ENCODE peak calls at places on chromosomes 16 and 17, in eight cellular contexts. N, X, S, U, D, J, R and O are unnamed samples.

GRCh38 chr16:88830250-88830649 is 18.5 kb upstream of the APRT start:
- DNase-seq in N (no peak), X (no peak), S (no peak), U (no peak), D (no peak), J (no peak), R (no peak), O (no peak)

GRCh38 chr16:85683363-85683762 is 5.4 kb downstream of the GINS2 start:
- DNase-seq in N (no peak), X (no peak), S (no peak), U (no peak), D (no peak), J (no peak), R (no peak), O (no peak)

GRCh38 chr16:57578521-57579360 is 36.3 kb downstream of the ADGRG5 start:
- DNase-seq in N (no peak), X (no peak), S (no peak), U (no peak), D (no peak), J (no peak), R (peak; percentile 40), O (no peak)

GRCh38 chr16:75310541-75310940 is 59.1 kb upstream of the BCAR1 start:
- DNase-seq in N (no peak), X (no peak), S (no peak), U (no peak), D (no peak), J (no peak), R (no peak), O (no peak)

GRCh38 chr16:85575910-85576309 is 37.2 kb upstream of the GSE1 start:
- DNase-seq in N (no peak), X (no peak), S (no peak), U (no peak), D (no peak), J (no peak), R (no peak), O (no peak)

GRCh38 chr16:66515543-66516171 is 34.3 kb downstream of the TK2 start:
- DNase-seq in N (peak; percentile 69), X (no peak), S (peak; percentile 66), U (peak; percentile 58), D (no peak), J (peak; percentile 67), R (peak; percentile 67), O (no peak)

GRCh38 chr17:66654764-66655163 is 180.2 kb upstream of the CACNG5 start:
- DNase-seq in N (no peak), X (no peak), S (no peak), U (no peak), D (no peak), J (no peak), R (no peak), O (no peak)

GRCh38 chr17:17508641-17509591 is 12.7 kb upstream of the RASD1 start:
- DNase-seq in N (no peak), X (no peak), S (no peak), U (no peak), D (no peak), J (no peak), R (no peak), O (no peak)

GRCh38 chr16:85562102-85562786 is 50.9 kb upstream of the GSE1 start:
- DNase-seq in N (no peak), X (no peak), S (no peak), U (no peak), D (no peak), J (no peak), R (no peak), O (no peak)

GRCh38 chr16:58733248-58733670 is 857 bp downstream of the GOT2 start:
- DNase-seq in N (peak; percentile 2), X (no peak), S (peak; percentile 32), U (no peak), D (no peak), J (peak; percentile 54), R (no peak), O (no peak)
- TF ChIP-seq CTCF in N (no peak), X (no peak), S (no peak), U (no peak), D (no peak), J (no peak), R (no peak), O (no peak)

DNA sequence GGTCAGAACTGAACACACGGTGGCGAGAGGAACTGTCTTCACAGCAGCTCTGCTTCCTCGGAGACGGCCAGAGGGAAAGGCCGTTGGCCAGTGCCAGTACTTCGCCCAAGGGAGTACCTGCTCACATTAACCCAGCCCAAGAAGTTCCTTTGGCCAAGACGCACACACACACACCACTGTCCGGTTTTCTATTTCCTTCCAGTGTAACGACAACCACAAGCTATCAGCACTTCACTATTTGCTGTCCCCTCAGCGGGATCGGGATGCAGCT is 735 bp upstream of the GGNBP2 start:
- DNase-seq in N (no peak), X (no peak), S (peak; percentile 67), U (peak; percentile 47), D (no peak), J (peak; percentile 52), R (peak; percentile 40), O (no peak)
- TF ChIP-seq CTCF in N (no peak), X (no peak), S (peak; percentile 23), U (peak; percentile 34), D (no peak), J (peak; percentile 23), R (no peak), O (no peak)

GRCh38 chr17:82875418-82875856 is 35.6 kb upstream of the ZNF750 start:
- DNase-seq in N (no peak), X (no peak), S (no peak), U (no peak), D (no peak), J (peak; percentile 57), R (no peak), O (no peak)

GRCh38 chr17:82878545-82878944 is 38.7 kb upstream of the ZNF750 start:
- DNase-seq in N (no peak), X (no peak), S (no peak), U (no peak), D (no peak), J (no peak), R (no peak), O (no peak)

GRCh38 chr17:82876602-82877391 is 37.0 kb upstream of the ZNF750 start:
- DNase-seq in N (peak; percentile 76), X (no peak), S (peak; percentile 58), U (peak; percentile 77), D (no peak), J (peak; percentile 36), R (no peak), O (no peak)

GRCh38 chr17:82874011-82874835 is 34.4 kb upstream of the ZNF750 start:
- DNase-seq in N (no peak), X (no peak), S (no peak), U (no peak), D (no peak), J (no peak), R (no peak), O (no peak)

GRCh38 chr17:82876149-82876548 is 36.3 kb upstream of the ZNF750 start:
- DNase-seq in N (peak; percentile 24), X (no peak), S (no peak), U (peak; percentile 57), D (no peak), J (no peak), R (no peak), O (no peak)
- TF ChIP-seq CTCF in N (no peak), X (no peak), S (no peak), U (no peak), D (no peak), J (no peak), R (no peak), O (no peak)

GRCh38 chr16:79767597-79768280 is 167.2 kb upstream of the MAF start:
- DNase-seq in N (peak; percentile 36), X (no peak), S (peak; percentile 27), U (peak; percentile 37), D (no peak), J (peak; percentile 24), R (no peak), O (no peak)
- TF ChIP-seq CTCF in N (peak; percentile 32), X (peak; percentile 33), S (peak; percentile 29), U (peak; percentile 74), D (no peak), J (peak; percentile 58), R (no peak), O (no peak)

GRCh38 chr16:81155769-81156168 is 59.6 kb upstream of the GCSH start:
- DNase-seq in N (no peak), X (no peak), S (no peak), U (no peak), D (no peak), J (no peak), R (no peak), O (no peak)
- TF ChIP-seq CTCF in N (no peak), X (no peak), S (no peak), U (no peak), D (no peak), J (peak; percentile 33), R (no peak), O (no peak)

DNA sequence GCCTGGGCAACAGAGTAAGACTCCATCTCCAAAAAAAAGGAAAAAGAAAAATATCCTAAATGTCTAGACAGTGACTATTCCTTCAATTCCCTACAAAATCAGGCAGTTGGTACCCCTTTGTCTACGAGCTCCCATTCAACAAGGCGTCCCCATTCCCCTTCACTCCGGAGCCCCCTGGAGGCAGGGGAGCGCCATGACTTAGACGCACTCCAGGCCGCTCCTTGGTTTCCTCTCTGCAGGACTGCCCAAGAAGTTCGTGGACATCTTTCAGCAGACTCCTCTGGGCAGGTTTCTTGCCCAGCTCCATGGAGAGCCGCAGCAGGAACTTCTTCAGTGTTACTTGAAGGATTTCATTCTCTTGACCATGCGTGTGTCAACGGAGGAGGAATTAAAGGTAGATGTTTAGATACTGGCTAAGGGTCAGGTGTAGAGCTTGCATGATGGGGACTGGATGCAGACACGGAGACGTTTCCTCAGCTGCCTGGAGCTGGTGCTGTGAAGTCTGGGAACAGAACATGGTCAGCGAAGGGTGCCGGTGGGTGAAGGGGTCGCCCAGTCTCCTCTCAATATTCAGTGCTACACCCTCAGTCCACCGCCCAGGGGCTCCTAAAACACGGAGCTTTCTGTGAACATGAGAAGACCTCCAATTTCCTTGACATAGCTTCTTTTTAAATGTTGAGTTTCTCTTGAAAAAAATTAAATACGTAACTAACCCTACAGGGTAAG is 53.3 kb upstream of the ENDOV start:
- DNase-seq in N (no peak), X (no peak), S (peak; percentile 23), U (no peak), D (no peak), J (peak; percentile 79), R (peak; percentile 39), O (no peak)
- TF ChIP-seq CTCF in N (peak; percentile 56), X (peak; percentile 17), S (peak; percentile 55), U (peak; percentile 64), D (peak; percentile 16), J (peak; percentile 77), R (peak; percentile 61), O (no peak)